ENCODE peak calls at places on chromosomes 16 and 17, in seven cellular contexts. P, K, Z, V, M, C and G are unnamed samples.

GRCh38 chr16:2277466-2278271 is 9.7 kb upstream of the RNPS1 start:
- DNase-seq in K (no peak), Z (no peak), V (no peak), M (no peak), P (no peak), C (no peak), G (no peak)

GRCh38 chr17:17443173-17443572 is 33.6 kb upstream of the MED9 start:
- DNase-seq in P (no peak), C (no peak), Z (no peak), V (no peak), K (no peak), M (no peak), G (no peak)

GRCh38 chr17:27324940-27325339 is 31.0 kb downstream of the WSB1 start:
- DNase-seq in V (no peak), P (no peak), K (no peak), M (no peak), C (no peak), Z (no peak), G (no peak)

GRCh38 chr17:64781394-64781793 is 119.3 kb upstream of the SMURF2 start:
- DNase-seq in Z (no peak), K (no peak), M (no peak), V (peak; percentile 60), C (peak; percentile 49), P (peak; percentile 84), G (no peak)

GRCh38 chr17:3888343-3889171 is 4.3 kb downstream of the CAMKK1 start:
- DNase-seq in P (no peak), M (no peak), V (peak; percentile 94), Z (no peak), K (peak; percentile 88), C (no peak), G (no peak)

GRCh38 chr16:61678182-61678581 is 358.1 kb downstream of the CDH8 start:
- DNase-seq in P (no peak), Z (no peak), M (no peak), V (no peak), K (no peak), C (no peak), G (no peak)

GRCh38 chr17:44922746-44923470 is 7.6 kb upstream of the GFAP start:
- DNase-seq in K (no peak), M (no peak), V (peak; percentile 31), C (no peak), Z (no peak), P (peak; percentile 15), G (no peak)

GRCh38 chr16:7055443-7055842 is 277.2 kb upstream of the RBFOX1 start:
- DNase-seq in P (no peak), M (no peak), K (no peak), V (no peak), C (no peak), Z (peak; percentile 9), G (no peak)

GRCh38 chr17:6279659-6280058 is 155.3 kb downstream of the AIPL1 start:
- DNase-seq in V (no peak), Z (peak; percentile 51), P (no peak), K (no peak), M (no peak), C (peak; percentile 5), G (no peak)

GRCh38 chr17:11625878-11626277 is 27.6 kb downstream of the DNAH9 start:
- DNase-seq in M (no peak), Z (no peak), K (no peak), V (no peak), C (no peak), P (no peak), G (no peak)

GRCh38 chr17:48048321-48049140 is at the start of gene NFE2L1:
- DNase-seq in Z (peak; percentile 97), K (peak; percentile 59), M (no peak), C (peak; percentile 94), P (peak; percentile 94), V (peak; percentile 89), G (peak; percentile 67)

GRCh38 chr17:57004944-57005579 is 27.1 kb downstream of the SCPEP1 start:
- DNase-seq in V (no peak), Z (peak; percentile 35), K (no peak), C (peak; percentile 87), M (no peak), P (no peak), G (no peak)

GRCh38 chr16:35692824-35693223 is 2233.4 kb downstream of the TP53TG3F start:
- DNase-seq in V (no peak), M (no peak), K (no peak), P (no peak), C (no peak), Z (no peak), G (no peak)

GRCh38 chr16:50520451-50521245 is 27.5 kb upstream of the NKD1 start:
- DNase-seq in P (no peak), M (no peak), Z (no peak), V (no peak), C (no peak), K (no peak), G (peak; percentile 39)

GRCh38 chr16:70679653-70680494 is 6.0 kb downstream of the MTSS2 start:
- DNase-seq in Z (no peak), P (no peak), V (peak; percentile 68), C (no peak), M (no peak), K (no peak), G (no peak)

GRCh38 chr17:74825952-74826713 is 33.6 kb downstream of the GRIN2C start:
- DNase-seq in Z (no peak), C (no peak), M (no peak), V (no peak), P (no peak), K (no peak), G (no peak)

GRCh38 chr17:78993241-78993956 is 13.7 kb upstream of the LGALS3BP start:
- DNase-seq in M (no peak), V (peak; percentile 78), Z (peak; percentile 69), K (no peak), C (peak; percentile 39), P (peak; percentile 43), G (peak; percentile 68)

GRCh38 chr17:65609749-65610148 is 48.3 kb upstream of the AXIN2 start:
- DNase-seq in K (no peak), V (no peak), M (no peak), Z (no peak), P (no peak), C (no peak), G (no peak)

GRCh38 chr16:11093578-11094074 is 149.3 kb downstream of the CLEC16A start:
- DNase-seq in M (no peak), P (no peak), C (no peak), K (no peak), V (peak; percentile 24), Z (no peak), G (no peak)
- TF ChIP-seq CTCF in M (no peak), P (no peak), C (no peak), K (no peak), V (no peak), Z (no peak), G (no peak)

GRCh38 chr16:27918755-27919154 is 144.8 kb downstream of the GSG1L start:
- DNase-seq in Z (peak; percentile 24), C (no peak), V (no peak), P (no peak), M (no peak), K (no peak), G (no peak)

GRCh38 chr16:27921134-27921533 is 142.4 kb downstream of the GSG1L start:
- DNase-seq in M (no peak), C (no peak), P (no peak), K (no peak), Z (no peak), V (no peak), G (no peak)

GRCh38 chr16:27922433-27922832 is 141.1 kb downstream of the GSG1L start:
- DNase-seq in P (no peak), M (no peak), V (no peak), C (no peak), K (no peak), Z (no peak), G (no peak)

GRCh38 chr16:27917953-27918352 is 145.6 kb downstream of the GSG1L start:
- DNase-seq in V (no peak), M (no peak), Z (no peak), P (no peak), K (no peak), C (no peak), G (no peak)

DNA sequence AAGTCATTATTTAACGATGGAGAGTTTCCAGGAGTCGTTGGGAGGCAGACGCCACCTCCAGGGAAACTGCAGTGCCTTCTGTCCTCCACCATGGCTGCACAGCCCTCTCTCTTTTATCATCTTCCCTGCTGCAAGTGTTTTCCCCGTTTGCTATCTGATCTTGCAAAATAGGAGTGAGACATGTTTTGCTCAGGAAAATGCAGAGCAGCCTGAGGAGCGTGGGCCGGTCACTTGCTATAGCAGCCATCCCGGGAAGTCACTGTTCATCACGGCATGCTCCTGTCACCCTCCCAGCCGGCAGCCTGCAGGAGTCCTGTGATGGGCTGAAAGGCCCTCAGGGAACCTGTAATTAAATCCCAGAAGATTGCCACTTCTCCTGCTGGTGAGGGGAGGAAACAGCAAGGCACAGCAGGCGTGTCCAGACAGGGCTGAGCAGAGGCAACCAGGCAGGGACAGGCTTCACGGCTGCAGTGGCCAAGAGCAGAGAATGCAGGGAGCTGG is 143.1 kb downstream of the GSG1L start:
- DNase-seq in C (no peak), M (no peak), V (no peak), K (no peak), Z (peak; percentile 20), P (no peak), G (peak; percentile 38)
- TF ChIP-seq CTCF in C (no peak), M (peak; percentile 31), V (no peak), K (peak; percentile 30), Z (no peak), P (no peak), G (peak; percentile 62)

GRCh38 chr16:86071611-86072240 is 172.8 kb downstream of the IRF8 start:
- DNase-seq in V (no peak), K (no peak), C (no peak), Z (no peak), M (no peak), P (no peak), G (no peak)

GRCh38 chr16:86074651-86075487 is 175.9 kb downstream of the IRF8 start:
- DNase-seq in V (no peak), Z (no peak), P (peak; percentile 32), K (no peak), M (no peak), C (no peak), G (peak; percentile 42)

GRCh38 chr16:86072328-86073102 is 173.6 kb downstream of the IRF8 start:
- DNase-seq in C (peak; percentile 66), P (peak; percentile 46), M (no peak), Z (peak; percentile 70), K (peak; percentile 33), V (peak; percentile 69), G (peak; percentile 75)

GRCh38 chr16:86073763-86074493 is 175.0 kb downstream of the IRF8 start:
- DNase-seq in P (peak; percentile 25), K (no peak), M (no peak), Z (no peak), C (no peak), V (no peak), G (no peak)

GRCh38 chr16:86073103-86073625 is 174.2 kb downstream of the IRF8 start:
- DNase-seq in K (no peak), M (no peak), P (peak; percentile 26), C (no peak), V (no peak), Z (no peak), G (no peak)
- TF ChIP-seq CTCF in K (no peak), M (no peak), P (no peak), C (no peak), V (no peak), Z (no peak), G (peak; percentile 13)

DNA sequence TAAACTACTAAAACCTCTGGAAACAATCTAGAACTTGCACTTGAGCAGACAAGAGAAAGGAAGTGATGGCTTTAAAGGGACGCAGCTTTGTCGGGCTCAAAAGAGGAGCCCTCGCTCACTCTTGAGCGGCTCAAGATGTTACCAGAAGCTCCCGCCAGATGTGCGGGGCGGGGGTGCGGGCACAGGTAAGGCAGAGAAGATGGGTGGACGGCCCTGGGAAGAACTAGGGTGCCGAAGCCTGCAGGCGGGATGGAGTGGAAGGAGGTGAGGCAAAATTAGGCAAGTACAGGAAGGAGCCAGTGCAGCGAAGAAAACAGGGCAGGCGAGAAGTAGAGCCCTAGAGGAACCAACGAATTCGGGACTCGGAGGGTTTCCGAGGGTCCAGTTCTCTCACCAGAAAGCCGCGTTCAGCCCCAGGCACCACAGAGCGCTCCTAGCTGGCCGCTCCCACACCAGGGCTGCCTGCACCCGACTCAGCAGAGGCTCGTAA is 437 bp downstream of the RETREG3 start:
- DNase-seq in P (peak; percentile 34), Z (no peak), M (no peak), K (no peak), C (peak; percentile 29), V (no peak), G (peak; percentile 14)
- TF ChIP-seq CTCF in P (no peak), Z (no peak), M (no peak), K (no peak), C (no peak), V (no peak), G (no peak)